ENCODE peak calls at places on chromosomes 13 and 19, in five cellular contexts. K is IMR-90, L is neuronal stem cell, G is trophoblast cell, E is mesendoderm. P is an unnamed sample.

GRCh38 chr13:113620036-113620435 is 35.5 kb downstream of the TFDP1 start:
- DNase-seq in K (no peak), L (no peak), G (no peak), E (no peak), P (no peak)

GRCh38 chr13:26629260-26629659 is 71.8 kb downstream of the WASF3 start:
- DNase-seq in K (no peak), L (no peak), G (peak), E (peak), P (no peak)

GRCh38 chr19:27672309-27673047 is 1540.5 kb downstream of the UQCRFS1 start:
- DNase-seq in K (no peak), L (no peak), G (no peak), E (no peak), P (no peak)

GRCh38 chr19:27635401-27635800 is 1577.5 kb downstream of the UQCRFS1 start:
- DNase-seq in K (no peak), L (no peak), G (peak), E (no peak), P (no peak)

GRCh38 chr19:51531349-51532315 is at the start of gene SIGLEC6:
- DNase-seq in K (no peak), L (no peak), G (peak), E (no peak), P (no peak)

GRCh38 chr13:109256866-109257760 is 529.3 kb downstream of the IRS2 start:
- DNase-seq in K (peak), L (no peak), G (peak), E (peak), P (peak)

GRCh38 chr19:2315818-2316353 is 7.9 kb upstream of the LINGO3 start:
- DNase-seq in K (peak), L (peak), G (peak), E (peak), P (peak)

GRCh38 chr19:10543059-10543419 is 665 bp upstream of the ATG4D start:
- DNase-seq in K (no peak), L (no peak), G (no peak), E (no peak), P (no peak)

GRCh38 chr19:10430505-10431253 is 10.3 kb downstream of the PDE4A start:
- DNase-seq in K (peak), L (no peak), G (peak), E (no peak), P (peak)

GRCh38 chr19:13132471-13133166 is 14.6 kb downstream of the NACC1 start:
- DNase-seq in K (peak), L (no peak), G (no peak), E (no peak), P (peak)

GRCh38 chr13:77810430-77810829 is 108.2 kb downstream of the EDNRB start:
- DNase-seq in K (peak), L (no peak), G (peak), E (peak), P (peak)

GRCh38 chr13:80408270-80408669 is 67.3 kb upstream of the SPRY2 start:
- DNase-seq in K (no peak), L (no peak), G (no peak), E (peak), P (no peak)

GRCh38 chr19:35249146-35249847 is 495 bp downstream of the LSR start:
- DNase-seq in K (no peak), L (no peak), G (peak), E (peak), P (no peak)

GRCh38 chr19:10402441-10403038 is 802 bp downstream of the CDC37 start:
- DNase-seq in K (no peak), L (no peak), G (peak), E (peak), P (peak)

GRCh38 chr19:7355151-7355845 is 6.6 kb downstream of the ARHGEF18 start:
- DNase-seq in K (peak), L (no peak), G (no peak), E (no peak), P (peak)

GRCh38 chr19:287381-287871 is 3.8 kb downstream of the PLPP2 start:
- DNase-seq in K (no peak), L (no peak), G (peak), E (no peak), P (no peak)

GRCh38 chr19:288911-289310 is 2.3 kb downstream of the PLPP2 start:
- DNase-seq in K (no peak), L (no peak), G (no peak), E (no peak), P (no peak)

GRCh38 chr19:290539-291521 is at the start of gene PLPP2:
- DNase-seq in K (no peak), L (no peak), G (peak), E (peak), P (no peak)

GRCh38 chr19:291561-292280 is 518 bp upstream of the PLPP2 start:
- DNase-seq in K (no peak), L (no peak), G (peak), E (no peak), P (no peak)

DNA sequence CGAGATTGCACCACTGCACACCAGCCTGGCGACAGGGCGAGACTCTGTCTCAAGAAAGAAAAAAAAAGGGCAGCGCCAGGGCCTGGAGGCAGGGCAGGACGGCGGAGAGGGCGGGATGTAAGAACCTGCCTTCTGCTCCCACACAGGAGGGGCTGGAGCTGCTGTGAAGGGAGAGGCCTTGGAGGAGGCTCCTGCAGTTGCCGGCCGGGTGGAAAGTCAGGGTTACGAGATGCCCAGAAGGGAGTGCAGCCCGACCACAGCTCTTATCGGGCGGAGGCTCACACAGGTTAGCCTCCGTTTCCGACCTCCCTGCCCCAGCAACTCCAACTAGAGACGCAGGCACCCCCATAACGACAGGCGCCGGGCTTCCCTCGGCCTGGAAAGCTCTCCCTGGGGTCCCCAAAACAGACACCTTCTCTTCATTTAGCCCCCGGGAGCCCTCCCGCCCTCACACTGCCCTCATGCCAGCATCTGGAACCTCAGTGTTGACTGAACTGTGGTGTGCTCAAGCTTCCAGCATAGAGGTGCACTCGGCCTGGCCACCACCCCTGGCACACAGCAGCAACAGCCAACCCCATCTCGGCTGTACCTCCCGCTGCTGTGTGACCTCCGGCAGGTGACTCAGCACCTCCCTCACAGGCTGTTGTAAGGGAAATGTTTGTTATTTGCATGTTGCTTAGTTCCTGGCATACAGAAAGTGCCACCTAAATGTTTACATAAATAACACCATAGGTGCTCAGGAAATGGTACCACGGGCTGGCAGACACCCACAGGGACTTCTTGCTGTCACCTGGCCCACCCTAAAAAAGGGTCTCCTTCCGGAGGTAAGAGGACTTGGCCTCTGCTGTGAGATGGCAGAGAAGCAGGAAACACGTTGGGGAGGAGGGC is 1.3 kb downstream of the PLPP2 start:
- DNase-seq in K (peak), L (no peak), G (peak), E (peak), P (peak)
- H4K8ac ChIP-seq in K (no peak), L (no peak), G (peak), E (no peak), P (no peak)

DNA sequence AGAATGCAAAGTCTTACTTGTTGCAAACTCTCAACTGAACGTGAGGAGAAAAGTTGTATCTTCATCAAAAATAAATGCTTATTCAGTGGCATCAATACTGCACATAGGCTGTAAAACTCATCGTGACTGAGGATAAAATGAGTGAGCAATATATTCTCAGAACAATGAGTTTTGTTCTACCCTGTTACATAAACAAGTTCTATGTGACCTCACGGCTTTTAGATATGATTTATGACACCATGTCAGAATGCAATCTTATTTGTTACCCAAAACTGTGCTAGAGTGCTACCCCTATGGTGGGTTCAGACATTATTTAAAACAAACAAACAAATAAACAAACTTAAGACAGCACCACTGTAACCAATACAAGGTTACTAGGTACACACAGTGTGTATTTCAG is 55.4 kb downstream of the FOXO1 start:
- DNase-seq in K (no peak), L (no peak), G (no peak), E (no peak), P (no peak)
- H4K8ac ChIP-seq in K (no peak), L (no peak), G (no peak), E (no peak), P (no peak)

DNA sequence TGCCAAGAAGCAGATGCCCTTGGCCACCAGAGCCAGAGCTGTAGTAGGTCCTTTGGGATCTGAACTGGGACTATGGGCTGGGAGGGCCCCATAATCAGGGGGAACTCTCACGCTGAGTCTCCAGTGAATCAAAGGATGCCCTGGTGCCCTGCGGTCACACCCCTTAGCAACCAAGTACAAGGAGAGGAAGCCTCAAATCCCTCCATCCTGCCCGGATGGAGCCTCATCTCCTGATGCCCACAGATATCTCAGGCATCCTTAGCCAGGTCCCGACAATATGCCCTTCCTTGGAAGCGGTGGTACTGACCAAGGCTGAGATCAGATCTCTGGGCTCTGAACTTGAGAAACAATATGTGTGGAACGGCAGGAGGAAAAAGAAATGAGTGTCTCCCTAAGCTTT is 1.7 kb downstream of the PLEKHA4 start:
- DNase-seq in K (no peak), L (no peak), G (no peak), E (no peak), P (no peak)
- H4K8ac ChIP-seq in K (no peak), L (no peak), G (no peak), E (no peak), P (no peak)

DNA sequence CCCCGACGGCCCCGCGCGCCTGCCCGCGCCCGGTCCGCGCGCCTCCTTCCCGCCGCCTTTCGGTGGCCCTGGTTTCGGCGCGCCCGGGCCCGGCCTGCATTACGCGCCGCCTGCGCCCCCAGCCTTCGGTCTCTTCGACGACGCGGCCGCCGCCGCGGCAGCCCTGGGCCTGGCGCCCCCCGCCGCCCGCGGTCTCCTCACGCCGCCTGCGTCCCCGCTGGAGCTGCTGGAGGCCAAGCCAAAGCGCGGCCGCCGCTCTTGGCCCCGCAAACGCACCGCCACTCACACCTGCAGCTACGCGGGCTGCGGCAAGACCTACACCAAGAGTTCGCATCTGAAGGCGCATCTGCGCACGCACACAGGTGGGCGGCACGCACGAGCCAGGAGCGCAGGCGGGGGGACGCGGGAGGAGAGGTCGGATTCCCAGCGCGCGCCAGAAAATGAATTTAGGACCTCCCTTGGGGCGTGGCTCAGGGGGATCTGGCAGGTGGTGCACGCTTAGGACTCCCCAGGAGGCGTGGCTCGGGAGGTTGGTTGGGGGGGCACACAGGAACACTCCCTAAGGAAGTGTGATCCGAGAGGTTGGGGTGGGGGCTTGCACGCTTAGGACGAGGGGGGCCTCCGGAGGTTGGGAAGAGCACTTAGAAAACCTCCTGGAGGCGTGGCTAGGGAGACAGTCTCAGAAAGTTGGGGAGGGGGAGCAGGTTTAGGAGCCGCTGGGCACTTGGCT is 1.2 kb downstream of the KLF2 start:
- DNase-seq in K (no peak), L (peak), G (peak), E (peak), P (no peak)
- H4K8ac ChIP-seq in K (no peak), L (no peak), G (no peak), E (no peak), P (peak)

DNA sequence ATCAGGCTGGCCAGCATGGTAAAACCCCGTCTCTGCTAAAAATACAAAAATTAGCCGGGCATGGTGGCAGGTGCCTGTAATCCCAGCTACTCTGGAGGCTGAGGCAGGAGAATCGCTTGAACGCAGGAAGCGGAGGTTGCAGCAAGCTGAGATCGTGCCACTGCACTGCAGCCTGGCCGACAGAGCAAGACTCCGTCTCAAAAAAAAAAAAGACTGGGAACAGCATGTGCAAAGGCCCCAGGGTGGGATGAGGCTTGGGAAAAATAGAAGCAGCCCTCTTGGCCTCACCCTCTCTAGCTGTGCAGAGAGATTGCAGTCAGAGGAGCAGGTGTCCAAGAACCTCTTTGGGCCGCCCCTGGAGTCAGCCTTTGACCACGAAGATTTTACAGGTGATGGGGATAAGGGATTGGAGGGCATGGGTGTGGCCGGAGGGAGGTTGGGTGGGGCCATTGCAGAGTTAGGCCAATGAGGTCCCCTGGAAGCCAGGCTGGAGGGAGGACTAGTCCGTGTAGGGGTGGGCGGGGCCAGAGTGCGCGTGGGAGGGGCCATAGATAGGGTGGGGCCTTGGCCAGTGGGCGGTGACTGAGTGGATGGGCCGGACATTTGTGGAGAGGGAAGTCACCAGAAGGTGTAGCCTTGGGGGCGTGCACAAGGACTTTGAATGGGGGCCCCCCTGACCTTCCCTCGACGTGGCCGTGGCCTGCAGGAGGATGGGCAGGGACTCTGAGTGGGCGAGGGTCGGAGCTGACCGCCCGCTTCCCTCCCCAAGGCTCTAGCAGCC is 16.9 kb upstream of the B3GNT3 start:
- DNase-seq in K (peak), L (peak), G (peak), E (peak), P (peak)
- H4K8ac ChIP-seq in K (no peak), L (no peak), G (no peak), E (no peak), P (peak)

GRCh38 chr13:24694907-24695306 is 14.7 kb downstream of the ATP12A start:
- DNase-seq in K (no peak), L (no peak), G (no peak), E (no peak), P (no peak)
- H4K8ac ChIP-seq in K (no peak), L (peak), G (no peak), E (no peak), P (no peak)

GRCh38 chr19:48757089-48757675 is 1.9 kb downstream of the FGF21 start:
- DNase-seq in K (no peak), L (no peak), G (no peak), E (no peak), P (no peak)

GRCh38 chr19:48757741-48758144 is 2.4 kb downstream of the FGF21 start:
- DNase-seq in K (no peak), L (no peak), G (no peak), E (no peak), P (no peak)

GRCh38 chr19:48754950-48755645 is at the start of gene FGF21:
- DNase-seq in K (no peak), L (no peak), G (no peak), E (peak), P (no peak)

GRCh38 chr19:48756686-48757085 is 1.4 kb downstream of the FGF21 start:
- DNase-seq in K (no peak), L (no peak), G (no peak), E (no peak), P (no peak)

DNA sequence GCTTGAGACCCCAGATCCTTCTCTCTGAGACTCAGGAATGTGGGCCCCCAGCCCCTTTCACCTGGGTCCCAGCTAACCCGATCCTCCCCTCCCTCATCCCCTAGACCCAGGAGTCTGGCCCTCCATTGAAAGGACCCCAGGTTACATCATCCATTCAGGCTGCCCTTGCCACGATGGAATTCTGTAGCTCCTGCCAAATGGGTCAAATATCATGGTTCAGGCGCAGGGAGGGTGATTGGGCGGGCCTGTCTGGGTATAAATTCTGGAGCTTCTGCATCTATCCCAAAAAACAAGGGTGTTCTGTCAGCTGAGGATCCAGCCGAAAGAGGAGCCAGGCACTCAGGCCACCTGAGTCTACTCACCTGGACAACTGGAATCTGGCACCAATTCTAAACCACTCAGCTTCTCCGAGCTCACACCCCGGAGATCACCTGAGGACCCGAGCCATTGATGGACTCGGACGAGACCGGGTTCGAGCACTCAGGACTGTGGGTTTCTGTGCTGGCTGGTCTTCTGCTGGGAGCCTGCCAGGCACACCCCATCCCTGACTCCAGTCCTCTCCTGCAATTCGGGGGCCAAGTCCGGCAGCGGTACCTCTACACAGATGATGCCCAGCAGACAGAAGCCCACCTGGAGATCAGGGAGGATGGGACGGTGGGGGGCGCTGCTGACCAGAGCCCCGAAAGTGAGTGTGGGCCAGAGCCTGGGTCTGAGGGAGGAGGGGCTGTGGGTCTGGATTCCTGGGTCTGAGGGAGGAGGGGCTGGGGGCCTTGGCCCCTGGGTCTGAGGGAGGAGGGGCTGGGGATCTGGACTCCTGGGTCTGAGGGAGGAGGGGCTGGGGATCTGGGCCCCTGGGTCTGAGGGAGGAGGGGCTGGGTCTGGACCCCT is 707 bp downstream of the FGF21 start:
- DNase-seq in K (no peak), L (no peak), G (no peak), E (no peak), P (no peak)
- H4K8ac ChIP-seq in K (no peak), L (peak), G (no peak), E (no peak), P (no peak)

DNA sequence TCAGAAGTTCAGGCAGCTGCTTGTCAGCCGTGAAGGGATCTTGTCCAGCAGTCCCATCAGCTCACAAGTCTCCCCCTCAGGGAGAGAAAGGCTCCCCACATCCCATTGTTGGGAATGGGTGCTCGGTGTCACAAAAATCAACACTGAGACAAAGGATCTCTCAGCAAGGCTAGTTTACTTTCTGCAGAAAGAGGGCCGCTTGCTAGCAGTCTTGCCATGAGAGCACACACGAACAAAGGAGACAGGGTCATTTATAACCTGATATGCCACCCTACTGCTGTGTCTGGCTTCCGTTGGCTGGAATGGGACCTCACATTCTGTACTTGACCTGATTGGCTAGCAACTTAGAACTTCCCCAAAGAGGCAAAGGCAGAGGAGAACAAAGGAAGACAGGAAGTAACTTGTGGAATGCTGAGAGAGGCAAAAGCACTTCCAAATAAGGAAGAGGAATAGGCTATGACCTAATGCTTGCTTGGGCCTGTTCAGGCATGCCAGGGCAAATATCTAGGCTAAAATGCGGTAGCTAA is 8.7 kb upstream of the IGFL3 start:
- DNase-seq in K (peak), L (peak), G (peak), E (peak), P (peak)
- H4K8ac ChIP-seq in K (peak), L (no peak), G (peak), E (no peak), P (peak)